ENCODE peak calls at places on chromosomes 11 and 22, in four cellular contexts. Q is uterus, P is cardiac fibroblast, R is A673. T is an unnamed sample.

GRCh38 chr22:46084943-46085830 is 65.1 kb upstream of the PPARA start:
- DNase-seq in R (peak), P (peak), Q (peak), T (peak)

GRCh38 chr22:44776535-44777363 is 24.4 kb downstream of the ARHGAP8 start:
- DNase-seq in R (peak), P (no peak), Q (no peak), T (no peak)

GRCh38 chr11:131278472-131278871 is 91.9 kb upstream of the NTM start:
- DNase-seq in P (no peak), Q (no peak), R (no peak), T (no peak)

GRCh38 chr22:39428597-39429071 is 28.2 kb upstream of the MGAT3 start:
- DNase-seq in Q (no peak), R (peak), P (no peak), T (no peak)

GRCh38 chr22:23652286-23652685 is 20.2 kb upstream of the DRICH1 start:
- DNase-seq in P (no peak), R (no peak), Q (no peak), T (no peak)

GRCh38 chr22:19330865-19331418 is 39.4 kb upstream of the CLTCL1 start:
- DNase-seq in P (no peak), Q (no peak), R (no peak), T (no peak)

GRCh38 chr22:46137218-46137766 is 13.0 kb upstream of the PPARA start:
- DNase-seq in P (no peak), Q (no peak), R (no peak), T (peak)

GRCh38 chr22:30282616-30283046 is 6.7 kb downstream of the CASTOR1 start:
- DNase-seq in R (no peak), Q (no peak), P (no peak), T (no peak)

GRCh38 chr11:47667135-47667534 is 24.8 kb upstream of the MTCH2 start:
- DNase-seq in R (no peak), P (no peak), Q (no peak), T (no peak)

GRCh38 chr22:45225732-45226560 is 14.7 kb downstream of the KIAA0930 start:
- DNase-seq in Q (no peak), P (peak), R (no peak), T (no peak)

GRCh38 chr22:48885919-48886305 is 941.8 kb downstream of the BRD1 start:
- DNase-seq in Q (no peak), R (no peak), P (no peak), T (no peak)

DNA sequence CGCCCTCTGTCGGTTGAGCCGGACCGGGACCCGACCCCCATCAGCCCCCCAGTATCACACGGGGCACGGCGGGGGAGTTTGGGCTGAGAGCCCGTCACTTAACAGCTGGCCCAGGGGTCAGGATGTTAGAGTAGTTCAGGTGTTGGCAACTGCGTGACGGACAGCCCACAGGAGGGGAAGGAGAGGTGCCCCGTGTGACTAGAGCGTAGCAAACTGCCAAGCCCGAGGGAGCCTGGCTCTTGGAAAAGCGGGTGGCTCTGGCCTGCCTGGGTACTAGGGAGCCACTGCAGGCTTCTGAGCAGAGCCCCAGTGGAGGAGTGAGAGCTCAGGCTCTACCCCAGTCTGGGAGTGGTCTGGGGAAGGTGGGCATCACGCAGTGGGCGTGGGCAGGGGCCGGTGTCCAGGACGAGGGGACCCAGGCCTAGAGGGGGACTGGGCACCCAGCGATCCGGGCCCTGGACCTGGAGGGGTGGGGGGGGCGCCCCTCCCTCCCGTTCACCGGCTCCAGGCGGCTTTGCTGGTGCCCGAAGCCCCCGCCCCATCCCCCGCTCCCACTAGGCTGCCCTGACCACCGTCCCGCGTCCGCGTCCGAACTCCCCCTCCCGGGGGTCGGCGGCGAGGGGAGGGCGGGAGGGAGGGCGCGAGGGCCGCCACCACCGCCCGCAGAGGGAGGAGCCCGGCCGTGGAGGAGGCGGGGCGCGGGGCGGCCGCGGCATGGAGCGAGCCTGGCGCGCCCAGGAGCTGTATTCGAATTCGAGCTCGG is 24.4 kb downstream of the SHANK3 start:
- DNase-seq in R (peak), P (peak), Q (no peak), T (no peak)
- TF ChIP-seq CTCF in R (peak), P (peak), Q (no peak), T (peak)

DNA sequence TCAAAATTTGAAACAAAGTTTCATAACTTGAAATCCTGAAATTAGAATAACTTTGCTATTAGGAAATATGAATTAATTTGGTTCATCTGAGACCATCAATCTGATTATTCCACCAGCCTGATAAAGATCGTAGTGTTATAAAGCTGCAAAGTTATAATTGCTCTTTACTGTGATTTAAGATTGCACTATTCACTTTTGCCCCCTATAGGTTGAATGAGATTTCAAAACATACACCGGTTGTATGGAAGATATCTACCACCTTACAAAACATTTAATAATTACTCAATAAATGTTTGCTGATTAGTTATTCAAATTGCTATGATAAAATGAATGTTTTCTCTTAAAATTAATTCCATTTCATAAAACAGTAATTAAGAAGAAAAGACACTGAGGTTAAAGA is 26.1 kb downstream of the APIP start:
- DNase-seq in Q (no peak), P (peak), R (no peak), T (no peak)
- TF ChIP-seq CTCF in Q (no peak), P (peak), R (peak), T (no peak)

GRCh38 chr11:120210651-120211521 is at the start of gene OAF:
- DNase-seq in Q (peak), P (peak), R (peak), T (peak)
- TF ChIP-seq CTCF in Q (peak), P (no peak), R (peak), T (peak)

GRCh38 chr11:27723685-27724084 is 23.4 kb upstream of the BDNF start:
- DNase-seq in P (no peak), R (no peak), Q (no peak), T (no peak)

GRCh38 chr11:27720277-27720830 is 20.1 kb upstream of the BDNF start:
- DNase-seq in Q (no peak), R (peak), P (peak), T (peak)

GRCh38 chr11:27722117-27722844 is 22.0 kb upstream of the BDNF start:
- DNase-seq in P (peak), Q (no peak), R (peak), T (no peak)

GRCh38 chr11:27721505-27722116 is 21.4 kb upstream of the BDNF start:
- DNase-seq in P (no peak), R (no peak), Q (no peak), T (no peak)

DNA sequence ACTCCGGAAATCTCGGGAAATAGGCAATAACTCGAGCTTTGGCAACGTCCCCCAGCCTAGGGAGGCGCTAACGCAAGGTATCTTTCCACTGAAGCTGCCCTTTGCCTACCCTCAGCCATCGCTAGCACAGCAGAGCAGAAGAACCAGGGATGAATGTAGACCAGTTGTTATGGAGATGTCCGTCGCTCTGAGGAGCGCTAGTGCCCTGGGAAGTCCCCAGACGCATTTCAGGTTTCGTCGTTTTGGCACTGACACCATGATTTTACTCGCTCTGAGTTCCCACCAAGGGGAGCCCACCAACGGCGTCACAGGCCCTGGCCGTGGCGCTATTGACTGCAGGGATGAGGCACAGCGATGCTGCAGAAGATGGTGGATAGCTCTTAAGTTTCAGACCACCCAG is 22.7 kb upstream of the BDNF start:
- DNase-seq in R (no peak), Q (no peak), P (no peak), T (no peak)
- TF ChIP-seq CTCF in R (no peak), Q (no peak), P (no peak), T (no peak)

DNA sequence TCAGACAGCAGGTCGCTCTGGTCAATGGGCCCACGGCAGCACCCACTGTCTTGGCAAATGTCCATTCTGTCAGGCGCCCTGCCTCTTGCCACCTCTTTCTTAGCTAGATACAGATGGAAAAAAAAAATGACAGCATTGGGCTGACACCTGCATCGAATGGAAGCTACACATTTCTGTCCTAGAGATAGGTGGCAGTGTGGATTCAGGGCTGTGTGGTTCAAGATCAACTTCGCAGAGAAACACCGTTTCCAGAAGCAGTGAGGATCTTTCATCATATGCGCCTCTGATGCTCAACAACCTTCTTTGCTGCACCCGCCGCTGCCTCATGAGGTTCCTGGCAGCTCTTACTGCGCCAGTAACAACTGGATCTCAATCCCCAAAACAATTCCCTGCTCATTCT is 236.3 kb downstream of the KIRREL3 start:
- DNase-seq in P (no peak), R (no peak), Q (no peak), T (no peak)
- TF ChIP-seq CTCF in P (no peak), R (peak), Q (no peak), T (no peak)

T was measured in heart right ventricle.